ENCODE peak calls at places on chromosomes 7 and 10, in eight cellular contexts. T, D, R, O, G, F, K and S are unnamed samples.

GRCh38 chr10:100621360-100622205 is 85.8 kb downstream of the HIF1AN start:
- DNase-seq in K (peak), D (no peak), R (peak), T (no peak), O (no peak), F (no peak), G (no peak), S (no peak)

GRCh38 chr10:102613761-102614160 is 30.5 kb upstream of the TRIM8 start:
- DNase-seq in R (no peak), O (no peak), T (no peak), F (no peak), D (no peak), G (no peak), K (no peak), S (no peak)

GRCh38 chr10:6737758-6738463 is 157.8 kb upstream of the PRKCQ start:
- DNase-seq in T (no peak), D (no peak), K (no peak), O (no peak), F (no peak), G (no peak), R (no peak), S (no peak)

GRCh38 chr7:100360102-100360607 is 2.2 kb downstream of the PILRB start:
- DNase-seq in K (no peak), F (no peak), T (no peak), O (no peak), G (no peak), R (no peak), D (no peak), S (no peak)

GRCh38 chr7:113891031-113891350 is 27.8 kb downstream of the PPP1R3A start:
- DNase-seq in D (no peak), K (no peak), R (no peak), O (no peak), F (no peak), T (no peak), G (no peak), S (no peak)

GRCh38 chr10:74418285-74418872 is 267.4 kb downstream of the ADK start:
- DNase-seq in R (peak), G (peak), D (no peak), F (no peak), T (no peak), O (no peak), K (no peak), S (no peak)

GRCh38 chr7:51234139-51234538 is 82.5 kb downstream of the COBL start:
- DNase-seq in F (no peak), D (no peak), T (no peak), O (no peak), G (no peak), K (no peak), R (peak), S (no peak)

GRCh38 chr10:72038458-72039001 is 49.8 kb downstream of the SPOCK2 start:
- DNase-seq in K (no peak), O (no peak), R (no peak), D (no peak), T (no peak), F (no peak), G (no peak), S (no peak)

GRCh38 chr7:30852360-30852709 is 59.3 kb upstream of the AQP1 start:
- DNase-seq in G (no peak), F (no peak), D (no peak), T (peak), O (no peak), K (no peak), R (no peak), S (no peak)

GRCh38 chr7:101826081-101826835 is 8.8 kb downstream of the CUX1 start:
- DNase-seq in D (no peak), G (no peak), F (no peak), T (no peak), K (no peak), O (no peak), R (no peak), S (no peak)

GRCh38 chr7:131234719-131235488 is 92.8 kb upstream of the MKLN1 start:
- DNase-seq in F (no peak), G (no peak), K (no peak), D (no peak), R (no peak), T (no peak), O (no peak), S (no peak)

GRCh38 chr10:113111900-113112853 is 162.1 kb downstream of the TCF7L2 start:
- DNase-seq in F (no peak), O (peak), K (no peak), D (no peak), R (no peak), G (no peak), T (no peak), S (no peak)

GRCh38 chr10:50393784-50394183 is 142.5 kb upstream of the ASAH2 start:
- DNase-seq in F (no peak), O (no peak), K (no peak), G (no peak), R (peak), T (no peak), D (no peak), S (no peak)

GRCh38 chr10:11631890-11632587 is 20.6 kb upstream of the USP6NL start:
- DNase-seq in R (no peak), G (no peak), F (no peak), O (no peak), D (no peak), T (no peak), K (no peak), S (no peak)

GRCh38 chr7:435518-436366 is 83.9 kb downstream of the PDGFA start:
- DNase-seq in G (no peak), F (no peak), D (no peak), T (no peak), R (no peak), O (peak), K (no peak), S (no peak)

GRCh38 chr10:100978121-100978895 is 9.0 kb downstream of the MRPL43 start:
- DNase-seq in D (no peak), R (no peak), T (no peak), O (no peak), F (peak), G (no peak), K (no peak), S (no peak)

GRCh38 chr10:127880557-127880956 is 12.2 kb downstream of the CLRN3 start:
- DNase-seq in O (peak), G (no peak), F (peak), K (no peak), D (no peak), R (no peak), T (no peak), S (no peak)

GRCh38 chr10:50993817-50994251 is 80.5 kb upstream of the PRKG1 start:
- DNase-seq in O (no peak), R (no peak), K (no peak), G (no peak), F (peak), T (no peak), D (no peak), S (no peak)

GRCh38 chr7:129940329-129940728 is 12.4 kb downstream of the UBE2H start:
- DNase-seq in T (no peak), D (no peak), F (no peak), R (no peak), K (no peak), G (no peak), O (no peak), S (no peak)

GRCh38 chr7:101362334-101363195 is at the start of gene COL26A1:
- DNase-seq in R (peak), G (no peak), O (no peak), D (no peak), F (no peak), K (peak), T (peak), S (no peak)

GRCh38 chr7:37336259-37336658 is 112.4 kb downstream of the ELMO1 start:
- DNase-seq in O (no peak), G (no peak), K (no peak), R (no peak), F (no peak), D (no peak), T (no peak), S (no peak)

GRCh38 chr7:45053401-45053800 is 35.4 kb downstream of the NACAD start:
- DNase-seq in F (no peak), R (no peak), D (no peak), G (no peak), K (peak), T (no peak), O (no peak), S (no peak)

GRCh38 chr10:110610308-110610774 is 33.8 kb upstream of the RBM20 start:
- DNase-seq in T (peak), D (peak), O (no peak), R (peak), F (no peak), K (no peak), G (no peak), S (no peak)